ENCODE peak calls at places on chromosomes 5 and 9, in four cellular contexts. K is heart right ventricle, X is Daoy, P is A549. Y is an unnamed sample.
A peak's percentile ranks its signal among the peaks of the same experiment; 100 is the strongest.

GRCh38 chr5:10513501-10514442 is 50.1 kb upstream of the ANKRD33B start:
- DNase-seq in X (peak; percentile 72), K (no peak), P (peak; percentile 52), Y (no peak)

GRCh38 chr5:108727154-108727638 is 20.5 kb upstream of the FER start:
- DNase-seq in P (no peak), K (peak; percentile 36), X (peak; percentile 9), Y (no peak)

GRCh38 chr5:172770374-172770674 is 671 bp downstream of the DUSP1 start:
- DNase-seq in K (no peak), X (no peak), P (no peak), Y (no peak)

GRCh38 chr9:15909297-15909696 is 356.5 kb downstream of the CCDC171 start:
- DNase-seq in X (no peak), K (no peak), P (no peak), Y (no peak)

GRCh38 chr9:106878943-106879916 is 16.3 kb downstream of the ZNF462 start:
- DNase-seq in X (peak; percentile 90), K (peak; percentile 84), P (no peak), Y (no peak)

GRCh38 chr5:96149546-96149945 is 187.9 kb upstream of the ELL2 start:
- DNase-seq in P (no peak), K (no peak), X (no peak), Y (no peak)

GRCh38 chr9:87504938-87505337 is 7.3 kb downstream of the DAPK1 start:
- DNase-seq in X (peak; percentile 14), P (no peak), K (no peak), Y (no peak)

GRCh38 chr5:59540366-59540765 is 353.2 kb downstream of the PDE4D start:
- DNase-seq in P (no peak), K (no peak), X (no peak), Y (no peak)

GRCh38 chr5:1770443-1770802 is 29.2 kb downstream of the MRPL36 start:
- DNase-seq in K (no peak), P (no peak), X (no peak), Y (no peak)

GRCh38 chr9:71758785-71759184 is 9.5 kb downstream of the CEMIP2 start:
- DNase-seq in P (no peak), X (no peak), K (no peak), Y (no peak)

GRCh38 chr9:27499481-27499880 is 24.6 kb upstream of the IFNK start:
- DNase-seq in P (peak; percentile 11), X (peak; percentile 73), K (no peak), Y (no peak)

GRCh38 chr5:60077292-60077691 is 183.8 kb upstream of the PDE4D start:
- DNase-seq in X (no peak), K (no peak), P (no peak), Y (no peak)

GRCh38 chr5:32760091-32760509 is 49.0 kb downstream of the NPR3 start:
- DNase-seq in X (peak; percentile 5), P (peak; percentile 41), K (no peak), Y (no peak)

GRCh38 chr5:2103940-2104339 is 221.2 kb upstream of the IRX4 start:
- DNase-seq in K (no peak), P (no peak), X (no peak), Y (no peak)

GRCh38 chr9:34995288-34996060 is 5.9 kb downstream of the DNAJB5 start:
- DNase-seq in X (no peak), K (no peak), P (no peak), Y (no peak)

GRCh38 chr5:102807878-102808502 is 52.9 kb downstream of the PAM start:
- DNase-seq in P (no peak), X (peak; percentile 64), K (no peak), Y (no peak)

GRCh38 chr5:80094339-80094738 is 59.2 kb downstream of the THBS4 start:
- DNase-seq in K (no peak), P (no peak), X (no peak), Y (no peak)

GRCh38 chr5:169121631-169122420 is 179.1 kb downstream of the SLIT3 start:
- DNase-seq in X (peak; percentile 64), K (no peak), P (no peak), Y (no peak)

GRCh38 chr5:120096413-120096812 is 367.7 kb upstream of the PRR16 start:
- DNase-seq in K (no peak), P (no peak), X (peak; percentile 25), Y (no peak)

GRCh38 chr5:127960126-127960744 is 123.3 kb upstream of the SLC12A2 start:
- DNase-seq in P (no peak), K (no peak), X (peak; percentile 34), Y (no peak)

GRCh38 chr9:19246891-19247290 is 16.4 kb downstream of the DENND4C start:
- DNase-seq in P (no peak), X (no peak), K (no peak), Y (no peak)

GRCh38 chr5:42875785-42876374 is 64.2 kb upstream of the SELENOP start:
- DNase-seq in K (no peak), P (no peak), X (no peak), Y (no peak)

GRCh38 chr5:173963107-173963506 is 25.9 kb upstream of the C5orf47 start:
- DNase-seq in K (no peak), P (peak; percentile 43), X (peak; percentile 80), Y (no peak)

GRCh38 chr5:91126448-91126847 is 256.7 kb downstream of the ARRDC3 start:
- DNase-seq in K (no peak), P (no peak), X (peak; percentile 14), Y (no peak)

GRCh38 chr9:34047864-34048729 is 590 bp downstream of the UBAP2 start:
- DNase-seq in P (peak; percentile 61), K (peak; percentile 28), X (peak; percentile 61), Y (no peak)

GRCh38 chr5:115366223-115366622 is 69.8 kb upstream of the CCDC112 start:
- DNase-seq in K (peak; percentile 18), X (peak; percentile 90), P (peak; percentile 56), Y (peak; percentile 16)

GRCh38 chr5:157888814-157889532 is 30.0 kb upstream of the CLINT1 start:
- DNase-seq in X (no peak), P (no peak), K (no peak), Y (no peak)

GRCh38 chr5:93359296-93359957 is 221.6 kb downstream of the NR2F1-AS1 start:
- DNase-seq in P (no peak), K (peak; percentile 12), X (peak; percentile 79), Y (no peak)

GRCh38 chr5:10124287-10124686 is 125.4 kb downstream of the ATPSCKMT start:
- DNase-seq in X (no peak), P (no peak), K (peak; percentile 51), Y (no peak)

GRCh38 chr5:61801174-61801573 is 469.1 kb downstream of the ZSWIM6 start:
- DNase-seq in P (no peak), K (no peak), X (no peak), Y (no peak)

GRCh38 chr5:102975457-102976182 is 144.3 kb downstream of the GIN1 start:
- DNase-seq in P (no peak), X (no peak), K (no peak), Y (no peak)